ENCODE peak calls at places on chromosomes 13 and 19, in five cellular contexts. H, E, L, U and W are unnamed samples.
A peak's percentile ranks its signal among the peaks of the same experiment; 100 is the strongest.

GRCh38 chr19:7742575-7742974 is 4.8 kb downstream of the CD209 start:
- DNase-seq in H (no peak), E (no peak), U (no peak), L (no peak), W (no peak)

GRCh38 chr13:42152495-42152894 is 104.0 kb downstream of the DGKH start:
- DNase-seq in E (peak; percentile 32), U (no peak), H (no peak), L (no peak), W (no peak)

GRCh38 chr19:14544977-14545715 is 15.8 kb downstream of the TECR start:
- DNase-seq in U (peak; percentile 95), H (peak; percentile 90), L (no peak), E (peak; percentile 79), W (no peak)

GRCh38 chr13:32282096-32282711 is 33.0 kb downstream of the ZAR1L start:
- DNase-seq in U (no peak), L (no peak), H (no peak), E (no peak), W (no peak)

GRCh38 chr13:112965103-112965502 is 3.9 kb upstream of the MCF2L start:
- DNase-seq in U (no peak), L (no peak), H (no peak), E (peak; percentile 53), W (no peak)

GRCh38 chr13:32669030-32669646 is 82.9 kb downstream of the PDS5B start:
- DNase-seq in U (no peak), H (peak; percentile 33), L (no peak), E (no peak), W (no peak)

GRCh38 chr13:29547135-29547534 is 48.4 kb downstream of the SLC7A1 start:
- DNase-seq in L (no peak), E (no peak), H (no peak), U (no peak), W (no peak)

GRCh38 chr13:85520445-85520844 is 278.8 kb downstream of the SLITRK6 start:
- DNase-seq in H (no peak), L (no peak), U (no peak), E (no peak), W (no peak)

GRCh38 chr19:13882841-13883240 is 5.9 kb downstream of the NANOS3 start:
- DNase-seq in L (no peak), E (no peak), H (no peak), U (no peak), W (no peak)

GRCh38 chr13:75173457-75174356 is 308.3 kb downstream of the TBC1D4 start:
- DNase-seq in E (no peak), H (no peak), L (no peak), U (no peak), W (no peak)

GRCh38 chr19:51489113-51489512 is 10.8 kb downstream of the CEACAM18 start:
- DNase-seq in E (no peak), U (no peak), L (no peak), H (no peak), W (no peak)

GRCh38 chr19:35328851-35329285 is at the start of gene CD22:
- DNase-seq in H (no peak), E (peak; percentile 13), U (no peak), L (no peak), W (no peak)

GRCh38 chr13:96963786-96964475 is 30.3 kb downstream of the OXGR1 start:
- DNase-seq in H (no peak), L (no peak), U (no peak), E (no peak), W (no peak)

GRCh38 chr13:57629391-57629804 is 2.1 kb upstream of the PCDH17 start:
- DNase-seq in H (no peak), L (no peak), E (peak; percentile 50), U (peak; percentile 41), W (no peak)

GRCh38 chr19:50649433-50650391 is at the start of gene C19orf81:
- DNase-seq in E (no peak), L (no peak), U (no peak), H (no peak), W (no peak)

GRCh38 chr13:48580185-48580803 is 47.4 kb upstream of the RCBTB2 start:
- DNase-seq in U (peak; percentile 7), E (peak; percentile 66), L (peak; percentile 45), H (peak; percentile 75), W (no peak)

GRCh38 chr19:30070970-30071632 is 129.1 kb downstream of the URI1 start:
- DNase-seq in U (no peak), E (peak; percentile 82), H (no peak), L (no peak), W (no peak)

GRCh38 chr13:98478134-98479129 is 98.5 kb downstream of the STK24 start:
- DNase-seq in U (no peak), H (no peak), L (no peak), E (no peak), W (no peak)

GRCh38 chr19:27885361-27885760 is 1327.6 kb downstream of the UQCRFS1 start:
- DNase-seq in H (no peak), L (no peak), E (no peak), U (no peak), W (no peak)

GRCh38 chr13:110645750-110646149 is 30.4 kb downstream of the NAXD start:
- DNase-seq in U (no peak), E (no peak), H (no peak), L (no peak), W (no peak)

GRCh38 chr19:30718728-30719127 is 346.5 kb downstream of the ZNF536 start:
- DNase-seq in L (no peak), H (peak; percentile 15), E (no peak), U (no peak), W (no peak)

GRCh38 chr19:18495204-18495911 is 26.5 kb downstream of the ELL start:
- DNase-seq in H (no peak), L (no peak), U (no peak), E (peak; percentile 47), W (no peak)
- H3K27ac ChIP-seq in H (peak overlapping the region; percentile 28), L (no peak overlapping the region), U (no peak overlapping the region), E (no peak overlapping the region), W (peak overlapping the region; percentile 91)

GRCh38 chr19:49567722-49568454 is 12.5 kb downstream of the NOSIP start:
- DNase-seq in L (no peak), E (no peak), H (peak; percentile 55), U (no peak), W (no peak)

GRCh38 chr19:49560358-49560900 is 19.9 kb downstream of the NOSIP start:
- DNase-seq in E (no peak), U (peak; percentile 25), L (no peak), H (peak; percentile 55), W (no peak)

GRCh38 chr19:49564616-49565045 is 15.7 kb downstream of the NOSIP start:
- DNase-seq in L (no peak), H (peak; percentile 71), U (no peak), E (no peak), W (no peak)

GRCh38 chr19:49566302-49566701 is 14.1 kb downstream of the NOSIP start:
- DNase-seq in L (no peak), E (no peak), H (no peak), U (no peak), W (no peak)

GRCh38 chr19:49565261-49565660 is 15.1 kb downstream of the NOSIP start:
- DNase-seq in U (no peak), E (no peak), H (peak; percentile 90), L (no peak), W (no peak)
- H3K27ac ChIP-seq in U (no peak overlapping the region), E (no peak overlapping the region), H (peak overlapping the region; percentile 64), L (no peak overlapping the region), W (no peak overlapping the region)

GRCh38 chr13:95234242-95234641 is 67.0 kb downstream of the ABCC4 start:
- DNase-seq in E (no peak), H (no peak), L (no peak), U (no peak), W (no peak)
- H3K27ac ChIP-seq in E (no peak overlapping the region), H (no peak overlapping the region), L (no peak overlapping the region), U (no peak overlapping the region), W (no peak overlapping the region)

GRCh38 chr13:51130348-51130747 is 19.3 kb upstream of the C13orf42 start:
- DNase-seq in L (no peak), U (no peak), E (no peak), H (no peak), W (no peak)

GRCh38 chr13:51136276-51136980 is 25.4 kb upstream of the C13orf42 start:
- DNase-seq in L (no peak), U (no peak), E (no peak), H (no peak), W (no peak)

GRCh38 chr13:51137250-51137649 is 26.2 kb upstream of the C13orf42 start:
- DNase-seq in H (no peak), L (no peak), E (no peak), U (no peak), W (no peak)

DNA sequence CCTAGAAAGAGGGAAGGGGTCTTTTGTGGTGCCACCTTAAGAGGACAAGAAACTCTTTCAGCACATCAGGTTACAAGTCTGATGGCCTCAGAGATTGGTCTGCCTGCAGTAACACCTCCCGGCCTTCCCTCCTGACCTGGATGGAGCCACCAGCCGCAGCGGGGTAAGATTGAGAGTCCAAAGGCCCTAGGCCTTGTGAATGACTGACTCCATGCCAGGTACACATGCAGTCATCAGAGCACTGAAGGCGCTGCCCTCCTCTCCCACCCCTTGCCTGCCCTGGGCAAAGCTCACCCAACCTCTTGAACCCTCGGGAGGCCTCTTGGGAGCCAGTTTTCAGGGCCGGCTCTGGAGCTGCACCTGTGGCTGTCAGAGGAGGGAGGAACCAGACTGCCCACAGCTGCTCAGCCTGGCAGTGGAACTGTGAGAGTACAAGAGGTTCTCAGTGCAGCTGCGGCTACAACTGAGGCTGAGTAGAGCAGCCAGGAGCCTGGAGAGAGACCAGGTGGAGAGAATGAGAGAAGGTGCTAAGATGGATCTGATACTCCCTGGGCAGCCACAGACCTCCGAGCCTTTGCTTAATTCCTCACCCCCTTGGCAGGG is 23.8 kb upstream of the C13orf42 start:
- DNase-seq in H (peak; percentile 57), U (no peak), E (no peak), L (no peak), W (no peak)
- H3K27ac ChIP-seq in H (no peak overlapping the region), U (no peak overlapping the region), E (no peak overlapping the region), L (no peak overlapping the region), W (no peak overlapping the region)